ENCODE peak calls at places on chromosomes 6 and 20, in four cellular contexts. A is activated CD8-positive, alpha-beta memory T cell treated with anti-CD3 and anti-CD28 coated beads, Interleukin-2, amount 50 U/mL, for 48 hours; T is stimulated activated CD8-positive, alpha-beta memory T cell treated with anti-CD3 and anti-CD28 coated beads, Interleukin-15, amount 100 ng/mL, for 1 hour; U is Caco-2. Q is an unnamed sample.

GRCh38 chr6:151493495-151494234 is at the start of gene CCDC170:
- DNase-seq in A (peak; percentile 57), T (no peak), U (peak; percentile 77), Q (peak; percentile 37)

GRCh38 chr20:50003253-50003656 is 20.5 kb downstream of the SNAI1 start:
- DNase-seq in U (no peak), A (no peak), T (no peak), Q (no peak)

GRCh38 chr20:35320396-35321126 is 28.3 kb upstream of the FAM83C start:
- DNase-seq in U (peak; percentile 88), T (no peak), A (no peak), Q (no peak)

GRCh38 chr6:33607784-33608161 is 13.3 kb upstream of the ITPR3 start:
- DNase-seq in T (no peak), U (no peak), A (no peak), Q (no peak)

GRCh38 chr6:115783402-115784061 is 277.2 kb downstream of the FRK start:
- DNase-seq in T (no peak), A (no peak), U (no peak), Q (no peak)

GRCh38 chr6:45192556-45192955 is 135.6 kb upstream of the RUNX2 start:
- DNase-seq in U (no peak), A (no peak), T (no peak), Q (no peak)

GRCh38 chr20:41308290-41308691 is 9.2 kb downstream of the ZHX3 start:
- DNase-seq in T (no peak), U (peak; percentile 33), A (no peak), Q (no peak)

GRCh38 chr6:161273356-161273751 is 507 bp downstream of the AGPAT4 start:
- DNase-seq in U (peak; percentile 29), T (no peak), A (peak; percentile 65), Q (no peak)

GRCh38 chr6:134161036-134161435 is 108.6 kb upstream of the SLC2A12 start:
- DNase-seq in U (no peak), A (no peak), T (no peak), Q (no peak)

GRCh38 chr20:36017034-36017951 is 48.9 kb downstream of the CNBD2 start:
- DNase-seq in U (peak; percentile 29), A (no peak), T (no peak), Q (no peak)

GRCh38 chr6:100549406-100550167 is 84.9 kb upstream of the SIM1 start:
- DNase-seq in A (no peak), U (no peak), T (no peak), Q (no peak)

GRCh38 chr20:934186-934840 is 18.2 kb upstream of the ANGPT4 start:
- DNase-seq in A (no peak), T (no peak), U (no peak), Q (no peak)